ENCODE peak calls at places on chromosomes 12 and 14, in eight cellular contexts. A is activated T-helper 2 cell treated with anti-CD3 and anti-CD28 coated beads, Interferon-gamma antibody, Interleukin-2, Interleukin-4, amounts not matched to agents 10 μg/mL and 5 μg/mL and 100 μg/mL, durations not matched to agents 14 hours and 24 hours and 36 hours; J is stimulated activated CD4-positive, alpha-beta T cell treated with anti-CD3 and anti-CD28 coated beads, Interleukin-4, amount 100 ng/mL, for 24 hours; G is Calu3; M is fibroblast of the aortic adventitia; R is activated naive CD8-positive, alpha-beta T cell treated with anti-CD3 and anti-CD28 coated beads, Interleukin-2, amount 50 U/mL, for 24 hours; Y is C1 segment of cervical spinal cord; P is SHP77 treated with DMSO at 0.1 percent for 48 hours. B is an unnamed sample.

GRCh38 chr14:68247867-68248266 is 428.3 kb downstream of the RAD51B start:
- DNase-seq in A (no peak), J (no peak), G (no peak), M (peak; percentile 53), R (no peak), Y (no peak), P (no peak), B (no peak)

GRCh38 chr14:68806526-68807147 is 13.8 kb upstream of the ZFP36L1 start:
- DNase-seq in A (no peak), J (no peak), G (no peak), M (no peak), R (no peak), Y (no peak), P (no peak), B (no peak)

GRCh38 chr12:51430196-51430895 is 5.7 kb downstream of the SLC4A8 start:
- DNase-seq in A (no peak), J (no peak), G (peak; percentile 22), M (no peak), R (no peak), Y (no peak), P (peak; percentile 67), B (no peak)

GRCh38 chr12:82904219-82904795 is 217.6 kb downstream of the TMTC2 start:
- DNase-seq in A (no peak), J (no peak), G (no peak), M (peak; percentile 27), R (no peak), Y (no peak), P (no peak), B (no peak)

GRCh38 chr12:52226446-52226845 is 6.6 kb upstream of the KRT7 start:
- DNase-seq in A (no peak), J (no peak), G (no peak), M (no peak), R (no peak), Y (no peak), P (no peak), B (no peak)

GRCh38 chr14:96062506-96062905 is 23.3 kb downstream of the C14orf132 start:
- DNase-seq in A (no peak), J (no peak), G (no peak), M (no peak), R (no peak), Y (no peak), P (no peak), B (no peak)

GRCh38 chr14:54807881-54808280 is 94.7 kb downstream of the GCH1 start:
- DNase-seq in A (no peak), J (no peak), G (no peak), M (no peak), R (no peak), Y (no peak), P (no peak), B (no peak)

GRCh38 chr12:10557766-10558165 is 52.1 kb downstream of the EIF2S3B start:
- DNase-seq in A (no peak), J (no peak), G (no peak), M (no peak), R (no peak), Y (no peak), P (no peak), B (no peak)

GRCh38 chr14:70677324-70677723 is 35.6 kb downstream of the TTC9 start:
- DNase-seq in A (no peak), J (no peak), G (no peak), M (no peak), R (no peak), Y (no peak), P (no peak), B (no peak)

GRCh38 chr14:57008534-57008933 is 198.3 kb upstream of the OTX2 start:
- DNase-seq in A (no peak), J (no peak), G (no peak), M (no peak), R (no peak), Y (no peak), P (no peak), B (no peak)

GRCh38 chr12:20063116-20063515 is 305.2 kb upstream of the PDE3A start:
- DNase-seq in A (no peak), J (no peak), G (no peak), M (peak; percentile 77), R (no peak), Y (no peak), P (no peak), B (no peak)

GRCh38 chr12:59055204-59055839 is 135.0 kb upstream of the LRIG3 start:
- DNase-seq in A (no peak), J (no peak), G (no peak), M (peak; percentile 67), R (no peak), Y (no peak), P (no peak), B (no peak)

GRCh38 chr14:102525213-102526143 is 15.9 kb upstream of the ANKRD9 start:
- DNase-seq in A (no peak), J (peak; percentile 25), G (peak; percentile 52), M (peak; percentile 72), R (peak; percentile 34), Y (no peak), P (no peak), B (no peak)

GRCh38 chr14:32354716-32355115 is 25.6 kb downstream of the AKAP6 start:
- DNase-seq in A (no peak), J (no peak), G (no peak), M (no peak), R (no peak), Y (no peak), P (peak; percentile 88), B (no peak)

GRCh38 chr12:68559984-68560822 is 50.5 kb upstream of the RAP1B start:
- DNase-seq in A (no peak), J (no peak), G (no peak), M (peak; percentile 49), R (no peak), Y (no peak), P (no peak), B (no peak)

GRCh38 chr14:61977217-61977616 is 215.0 kb downstream of the SNAPC1 start:
- DNase-seq in A (no peak), J (no peak), G (no peak), M (no peak), R (no peak), Y (no peak), P (no peak), B (no peak)

GRCh38 chr12:123807670-123808069 is 45.6 kb downstream of the DNAH10 start:
- DNase-seq in A (no peak), J (no peak), G (no peak), M (peak; percentile 34), R (no peak), Y (no peak), P (no peak), B (no peak)

GRCh38 chr14:45118594-45118993 is 15.7 kb downstream of the FKBP3 start:
- DNase-seq in A (no peak), J (no peak), G (no peak), M (no peak), R (no peak), Y (no peak), P (no peak), B (no peak)

GRCh38 chr14:81565441-81566290 is 32.0 kb upstream of the SEL1L start:
- DNase-seq in A (no peak), J (no peak), G (peak; percentile 11), M (peak; percentile 25), R (peak; percentile 9), Y (no peak), P (peak; percentile 34), B (peak; percentile 24)

GRCh38 chr12:18262514-18262913 is 1.2 kb downstream of the PIK3C2G start:
- DNase-seq in A (no peak), J (no peak), G (no peak), M (no peak), R (no peak), Y (no peak), P (no peak), B (no peak)

GRCh38 chr12:94875525-94875924 is 128.0 kb downstream of the NDUFA12 start:
- DNase-seq in A (no peak), J (no peak), G (peak; percentile 55), M (peak; percentile 5), R (no peak), Y (no peak), P (peak; percentile 25), B (no peak)

GRCh38 chr12:89783321-89784060 is 74.9 kb upstream of the ATP2B1 start:
- DNase-seq in A (no peak), J (no peak), G (no peak), M (peak; percentile 59), R (no peak), Y (no peak), P (no peak), B (no peak)

GRCh38 chr12:132071001-132071810 is 72.9 kb downstream of the DDX51 start:
- DNase-seq in A (no peak), J (no peak), G (no peak), M (no peak), R (no peak), Y (no peak), P (no peak), B (no peak)

GRCh38 chr12:110780448-110780847 is 37.8 kb upstream of the PPP1CC start:
- DNase-seq in A (peak; percentile 47), J (peak; percentile 69), G (no peak), M (no peak), R (peak; percentile 27), Y (no peak), P (no peak), B (no peak)

GRCh38 chr14:59346796-59347510 is 118.2 kb downstream of the GPR135 start:
- DNase-seq in A (no peak), J (no peak), G (no peak), M (peak; percentile 62), R (no peak), Y (no peak), P (no peak), B (no peak)

GRCh38 chr12:25322918-25323773 is 72.4 kb upstream of the KRAS start:
- DNase-seq in A (no peak), J (no peak), G (no peak), M (peak; percentile 92), R (no peak), Y (no peak), P (no peak), B (no peak)

GRCh38 chr14:84028205-84028604 is 1501.7 kb upstream of the FLRT2 start:
- DNase-seq in A (no peak), J (no peak), G (no peak), M (no peak), R (no peak), Y (no peak), P (no peak), B (no peak)

B was measured in nucleus accumbens.